ENCODE peak calls at places on chromosome 4, in ten cellular contexts. L, Z, W, S, M, J, Q, V, H and K are unnamed samples.

GRCh38 chr4:165711436-165711835 is 161.6 kb upstream of the TLL1 start:
- DNase-seq in M (no peak), Q (no peak), V (no peak), H (no peak), Z (no peak), J (no peak), W (no peak), S (peak), L (no peak), K (no peak)

GRCh38 chr4:40987151-40987550 is 227.2 kb downstream of the APBB2 start:
- DNase-seq in J (no peak), Q (no peak), Z (no peak), V (no peak), W (no peak), S (peak), M (no peak), L (no peak), H (no peak), K (no peak)

GRCh38 chr4:102554482-102554881 is 53.3 kb downstream of the NFKB1 start:
- DNase-seq in V (peak), L (no peak), S (peak), Q (peak), M (no peak), Z (peak), J (no peak), H (peak), W (no peak), K (no peak)

GRCh38 chr4:7192252-7193039 is at the start of gene SORCS2:
- DNase-seq in H (peak), Q (peak), W (no peak), M (peak), Z (peak), S (peak), J (no peak), L (peak), V (peak), K (no peak)

GRCh38 chr4:77801260-77801608 is 17.9 kb downstream of the CNOT6L start:
- DNase-seq in Z (no peak), M (peak), S (no peak), V (no peak), H (no peak), W (no peak), Q (no peak), J (no peak), L (no peak), K (no peak)

GRCh38 chr4:188299161-188299560 is 159.9 kb downstream of the TRIML1 start:
- DNase-seq in Z (no peak), M (no peak), V (no peak), H (no peak), W (no peak), L (no peak), S (no peak), J (no peak), Q (no peak), K (no peak)

GRCh38 chr4:6779667-6780565 is 2.6 kb upstream of the KIAA0232 start:
- DNase-seq in M (peak), Q (no peak), W (no peak), L (peak), J (no peak), H (peak), S (no peak), V (no peak), Z (peak), K (no peak)

GRCh38 chr4:39285853-39286252 is 80.3 kb downstream of the RFC1 start:
- DNase-seq in W (no peak), Z (no peak), Q (no peak), J (no peak), L (no peak), V (no peak), M (no peak), S (no peak), H (peak), K (no peak)

GRCh38 chr4:185583813-185584212 is 48.5 kb upstream of the PDLIM3 start:
- DNase-seq in W (no peak), L (no peak), S (no peak), M (no peak), Z (no peak), V (no peak), Q (no peak), H (no peak), J (no peak), K (no peak)

GRCh38 chr4:152628128-152628527 is 51.7 kb downstream of the TMEM154 start:
- DNase-seq in M (no peak), H (peak), S (peak), V (peak), Z (no peak), L (peak), Q (peak), W (no peak), J (no peak), K (no peak)

GRCh38 chr4:180947421-180947820 is 1295.8 kb upstream of the TENM3 start:
- DNase-seq in M (peak), S (peak), V (no peak), Q (no peak), L (no peak), J (no peak), H (peak), W (peak), Z (no peak), K (no peak)
- TF ChIP-seq CTCF in M (no peak), S (peak), V (no peak), Q (no peak), L (no peak), J (peak), H (peak), W (peak), Z (no peak), K (no peak)

DNA sequence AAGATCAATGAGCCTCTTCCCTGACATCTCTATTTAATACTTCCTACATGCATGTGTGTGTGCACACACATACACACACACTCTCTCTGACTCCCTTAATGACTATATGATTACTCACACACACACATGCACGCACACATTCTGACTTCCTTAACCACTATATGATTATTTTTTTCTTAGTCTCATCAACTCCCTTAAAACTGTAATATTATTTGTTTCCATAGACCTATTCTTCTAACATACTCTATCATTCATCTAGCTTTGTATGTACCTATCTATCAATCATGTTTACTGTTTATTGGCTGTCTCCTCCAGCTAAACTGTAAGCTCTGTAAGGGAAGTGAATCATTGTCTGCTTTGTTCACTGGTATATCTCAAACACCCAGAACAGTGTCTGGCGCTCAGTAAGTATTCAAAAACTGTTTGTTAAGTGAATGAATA is 236.6 kb downstream of the RASL11B start:
- DNase-seq in M (no peak), S (peak), J (no peak), H (peak), Q (no peak), Z (no peak), L (no peak), V (no peak), W (peak), K (no peak)
- H3K4me3 ChIP-seq in M (no peak), S (no peak), J (no peak), H (no peak), Q (no peak), Z (no peak), L (no peak), V (no peak), W (no peak), K (no peak)

DNA sequence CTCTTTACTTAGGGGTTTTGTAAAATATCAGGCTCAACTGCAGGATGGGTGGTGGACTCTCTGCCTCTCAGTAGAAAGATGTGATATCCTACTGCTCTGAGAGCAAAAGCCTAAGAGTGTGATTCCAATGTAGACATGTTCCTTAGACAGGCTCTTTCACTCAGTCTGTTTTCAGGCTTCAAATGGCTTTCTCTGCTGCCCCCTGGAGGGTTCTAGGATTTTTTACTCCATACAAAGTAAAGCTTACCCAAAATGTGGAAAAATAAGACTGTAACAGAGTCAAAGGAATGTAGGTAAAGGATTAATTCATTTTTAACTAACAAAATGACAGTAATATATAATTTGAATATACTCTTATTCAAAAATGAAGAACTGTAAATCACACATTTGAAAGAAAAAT is 32.1 kb downstream of the ZGRF1 start:
- DNase-seq in S (peak), M (peak), Q (no peak), V (no peak), W (peak), Z (no peak), H (peak), L (no peak), J (peak), K (no peak)
- TF ChIP-seq CTCF in S (peak), M (peak), Q (peak), V (peak), W (peak), Z (peak), H (peak), L (no peak), J (peak), K (peak)

DNA sequence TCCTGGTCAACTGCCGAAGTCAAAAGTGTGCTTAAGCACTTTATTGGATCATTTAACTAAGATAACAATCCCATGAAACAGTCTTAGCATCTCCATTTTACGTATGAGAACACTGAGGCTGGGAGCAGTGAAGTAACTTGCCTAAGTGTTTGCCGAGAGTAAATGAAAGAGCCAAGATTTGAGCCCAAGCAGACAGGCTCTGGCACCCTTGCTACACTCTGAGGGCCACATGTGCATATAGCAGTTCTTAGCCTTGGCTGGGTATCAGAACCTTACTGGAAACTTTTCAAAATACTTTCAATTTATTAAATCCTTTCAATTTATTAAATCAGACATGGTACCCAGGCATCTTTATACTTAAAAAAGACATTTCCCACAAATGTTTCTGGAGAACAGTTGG is 225.9 kb downstream of the NR3C2 start:
- DNase-seq in L (no peak), M (no peak), H (no peak), W (no peak), J (no peak), Z (no peak), V (no peak), S (peak), Q (no peak), K (no peak)
- H3K4me3 ChIP-seq in L (no peak), M (no peak), H (no peak), W (no peak), J (no peak), Z (no peak), V (no peak), S (no peak), Q (peak), K (no peak)

DNA sequence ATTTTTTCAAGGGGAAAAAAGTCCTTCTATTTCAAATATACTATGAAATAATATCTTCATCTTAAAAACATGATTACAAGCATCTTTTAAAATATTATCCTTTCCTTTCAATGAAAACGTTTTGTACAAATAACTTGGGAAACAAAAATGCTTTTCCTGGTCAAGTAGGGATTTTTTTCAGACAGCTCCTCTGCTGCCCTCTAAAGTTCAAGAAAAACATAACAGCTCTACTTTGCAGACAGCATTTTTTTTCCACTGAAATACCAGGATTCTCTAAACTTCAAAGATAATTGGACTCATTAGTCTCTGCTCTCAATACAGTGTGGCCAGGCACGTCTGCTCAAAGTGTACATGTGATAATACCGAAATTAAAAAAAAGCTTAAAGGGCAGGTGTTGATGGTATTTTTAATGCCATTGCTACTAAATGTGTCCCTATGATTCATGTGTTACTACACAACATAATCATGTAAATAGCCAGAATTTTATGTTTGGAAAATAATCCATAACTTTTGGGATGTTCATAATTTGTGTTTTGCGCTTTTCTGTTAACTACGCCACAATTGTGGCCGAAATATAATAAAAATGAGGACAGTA is 479.0 kb downstream of the KCNIP4 start:
- DNase-seq in V (no peak), Q (no peak), M (peak), L (no peak), H (peak), W (peak), S (peak), J (no peak), Z (no peak), K (no peak)
- TF ChIP-seq CTCF in V (no peak), Q (peak), M (peak), L (no peak), H (peak), W (peak), S (peak), J (peak), Z (peak), K (peak)

GRCh38 chr4:161279095-161279494 is 884.7 kb downstream of the FSTL5 start:
- DNase-seq in V (no peak), S (no peak), Z (no peak), Q (no peak), J (no peak), M (no peak), W (no peak), L (no peak), H (no peak), K (no peak)
- H3K4me3 ChIP-seq in V (no peak), S (no peak), Z (no peak), Q (no peak), J (no peak), M (no peak), W (no peak), L (no peak), H (no peak), K (no peak)

GRCh38 chr4:129353490-129353889 is 257.5 kb downstream of the C4orf33 start:
- DNase-seq in J (no peak), Z (no peak), W (no peak), S (no peak), H (no peak), Q (no peak), L (no peak), M (no peak), V (no peak), K (no peak)
- TF ChIP-seq CTCF in J (no peak), Z (no peak), W (no peak), S (no peak), H (no peak), Q (no peak), L (no peak), M (no peak), V (no peak), K (no peak)